ENCODE peak calls at places on chromosome X, in seven cellular contexts. B is AG09309, H is colonic mucosa, A is coronary artery, V is cardiac muscle cell, W is AG04449, P is breast epithelium. Y is an unnamed sample.

GRCh38 chrX:80335062-80335830 is 85.0 kb upstream of the TENT5D start:
- DNase-seq in A (no peak), W (no peak), P (peak; percentile 58), V (peak; percentile 24), H (peak; percentile 61), B (no peak), Y (no peak)

GRCh38 chrX:124033821-124034220 is 72.3 kb downstream of the STAG2 start:
- DNase-seq in V (peak; percentile 27), A (no peak), W (no peak), P (no peak), B (no peak), H (no peak), Y (no peak)

GRCh38 chrX:110346681-110347080 is 12.0 kb upstream of the RTL9 start:
- DNase-seq in B (no peak), P (no peak), W (no peak), V (peak; percentile 40), A (no peak), H (no peak), Y (no peak)

GRCh38 chrX:110418220-110418856 is 59.7 kb downstream of the RTL9 start:
- DNase-seq in B (no peak), P (no peak), H (no peak), A (no peak), W (no peak), V (peak; percentile 80), Y (no peak)

GRCh38 chrX:39196192-39197102 is 395.2 kb downstream of the MID1IP1 start:
- DNase-seq in B (no peak), V (peak; percentile 54), P (no peak), W (no peak), A (no peak), H (no peak), Y (no peak)

GRCh38 chrX:44244008-44244407 is 99.5 kb downstream of the EFHC2 start:
- DNase-seq in B (peak; percentile 10), V (peak; percentile 49), P (no peak), H (no peak), A (no peak), W (no peak), Y (no peak)

GRCh38 chrX:145818522-145819075 is 970 bp downstream of the SLITRK2 start:
- DNase-seq in A (no peak), P (no peak), H (no peak), W (no peak), B (no peak), V (no peak), Y (no peak)

GRCh38 chrX:140664939-140665338 is 44.6 kb upstream of the LINC00632 start:
- DNase-seq in W (no peak), P (no peak), A (no peak), B (no peak), H (no peak), V (peak; percentile 41), Y (no peak)

GRCh38 chrX:34918856-34919255 is 23.7 kb upstream of the FAM47B start:
- DNase-seq in H (no peak), B (peak; percentile 27), W (no peak), A (no peak), P (no peak), V (peak; percentile 67), Y (no peak)

GRCh38 chrX:137194164-137194563 is 160.4 kb upstream of the GPR101 start:
- DNase-seq in W (no peak), A (no peak), B (no peak), H (peak; percentile 17), V (peak; percentile 6), P (no peak), Y (peak; percentile 2)

GRCh38 chrX:96182366-96182765 is 502.3 kb upstream of the DIAPH2 start:
- DNase-seq in B (no peak), V (peak; percentile 42), P (no peak), H (peak; percentile 19), A (no peak), W (no peak), Y (no peak)

GRCh38 chrX:37640142-37640541 is 45.4 kb upstream of the XK start:
- DNase-seq in V (no peak), A (no peak), P (no peak), W (no peak), H (no peak), B (no peak), Y (no peak)

GRCh38 chrX:41118156-41118555 is 32.9 kb downstream of the USP9X start:
- DNase-seq in H (no peak), W (no peak), B (no peak), P (no peak), A (no peak), V (no peak), Y (no peak)

GRCh38 chrX:22395372-22395771 is 122.7 kb downstream of the CBLL2 start:
- DNase-seq in A (no peak), P (no peak), H (no peak), V (peak; percentile 22), B (no peak), W (no peak), Y (no peak)

GRCh38 chrX:50082741-50083140 is 118.1 kb downstream of the AKAP4 start:
- DNase-seq in V (no peak), W (no peak), B (no peak), A (no peak), P (no peak), H (no peak), Y (no peak)

GRCh38 chrX:53073115-53073581 is 9.0 kb upstream of the TSPYL2 start:
- DNase-seq in H (no peak), B (no peak), W (no peak), P (no peak), V (no peak), A (peak; percentile 74), Y (no peak)

GRCh38 chrX:115642895-115643530 is 82.0 kb downstream of the PLS3 start:
- DNase-seq in A (no peak), P (no peak), W (no peak), H (peak; percentile 52), V (peak; percentile 72), B (peak; percentile 48), Y (no peak)

GRCh38 chrX:151754042-151754419 is 19.5 kb downstream of the CNGA2 start:
- DNase-seq in V (peak; percentile 24), A (no peak), W (peak; percentile 37), P (no peak), B (peak; percentile 55), H (no peak), Y (peak; percentile 1)

GRCh38 chrX:22196151-22196550 is 76.6 kb upstream of the CBLL2 start:
- DNase-seq in B (peak; percentile 45), H (no peak), W (no peak), P (no peak), V (no peak), A (no peak), Y (no peak)

GRCh38 chrX:45992402-45993123 is 552.7 kb downstream of the ZNF674 start:
- DNase-seq in V (no peak), P (no peak), A (no peak), H (no peak), W (no peak), B (no peak), Y (no peak)

GRCh38 chrX:74119016-74119910 is 184.7 kb upstream of the ZCCHC13 start:
- DNase-seq in P (no peak), A (no peak), V (peak; percentile 28), H (no peak), W (no peak), B (no peak), Y (no peak)

GRCh38 chrX:124433186-124433585 is 86.8 kb downstream of the SH2D1A start:
- DNase-seq in P (no peak), A (no peak), H (no peak), B (no peak), W (no peak), V (no peak), Y (peak; percentile 61)

GRCh38 chrX:30816079-30816478 is 73.0 kb downstream of the TAB3 start:
- DNase-seq in H (no peak), W (no peak), P (no peak), A (no peak), V (no peak), B (no peak), Y (no peak)

GRCh38 chrX:154115750-154116149 is 18.2 kb upstream of the MECP2 start:
- DNase-seq in A (no peak), V (no peak), B (no peak), H (no peak), W (no peak), P (no peak), Y (no peak)

GRCh38 chrX:72308566-72309296 is 3.0 kb upstream of the CITED1 start:
- DNase-seq in P (peak; percentile 59), W (peak; percentile 4), B (no peak), H (peak; percentile 82), A (no peak), V (peak; percentile 76), Y (no peak)

GRCh38 chrX:68834371-68835103 is 5.7 kb downstream of the EFNB1 start:
- DNase-seq in B (no peak), W (no peak), H (peak; percentile 66), A (peak; percentile 71), V (no peak), P (no peak), Y (no peak)

GRCh38 chrX:82141942-82142341 is 940.0 kb downstream of the SH3BGRL start:
- DNase-seq in P (no peak), H (no peak), V (no peak), W (no peak), B (no peak), A (no peak), Y (no peak)

GRCh38 chrX:15301924-15302323 is 13.5 kb downstream of the ASB11 start:
- DNase-seq in A (no peak), B (peak; percentile 24), V (peak; percentile 36), H (peak; percentile 24), W (no peak), P (no peak), Y (no peak)

GRCh38 chrX:79413009-79413408 is 45.9 kb upstream of the ITM2A start:
- DNase-seq in V (peak; percentile 36), H (no peak), B (no peak), W (no peak), A (no peak), P (no peak), Y (no peak)

GRCh38 chrX:29477878-29478277 is 737.5 kb upstream of the MAGEB2 start:
- DNase-seq in A (no peak), B (no peak), H (no peak), V (no peak), W (no peak), P (no peak), Y (no peak)

GRCh38 chrX:29478336-29479069 is 736.9 kb upstream of the MAGEB2 start:
- DNase-seq in B (no peak), P (no peak), H (peak; percentile 29), W (no peak), V (peak; percentile 55), A (no peak), Y (no peak)
- H3K4me3 ChIP-seq in B (no peak overlapping the region), P (no peak overlapping the region), H (no peak overlapping the region), W (no peak overlapping the region), V (no peak overlapping the region), A (no peak overlapping the region), Y (no peak overlapping the region)

GRCh38 chrX:26442340-26442739 is 226.4 kb downstream of the MAGEB5 start:
- DNase-seq in V (peak; percentile 3), A (no peak), W (peak; percentile 0), P (no peak), H (no peak), B (no peak), Y (no peak)
- TF ChIP-seq CTCF in V (peak; percentile 11), A (no peak), W (peak; percentile 2), P (no peak), H (no peak), B (no peak), Y (peak; percentile 61)

GRCh38 chrX:131745942-131746489 is 202.1 kb downstream of the OR13H1 start:
- DNase-seq in B (no peak), V (no peak), W (no peak), P (no peak), H (no peak), A (no peak), Y (no peak)
- H3K4me3 ChIP-seq in B (no peak overlapping the region), V (no peak overlapping the region), W (no peak overlapping the region), P (no peak overlapping the region), H (no peak overlapping the region), A (peak overlapping the region; percentile 49), Y (no peak overlapping the region)

GRCh38 chrX:3244955-3245354 is 101.5 kb downstream of the MXRA5 start:
- DNase-seq in A (no peak), H (no peak), W (no peak), B (no peak), P (no peak), V (no peak), Y (no peak)
- TF ChIP-seq CTCF in A (no peak), H (no peak), W (no peak), B (peak; percentile 33), P (no peak), V (peak; percentile 4), Y (peak; percentile 45)